ENCODE peak calls at places on chromosomes 7 and 10, in five cellular contexts. One of them, this sample, is unnamed.

GRCh38 chr10:30169342-30169741 is 110.0 kb upstream of the JCAD start:
- DNase-seq in stimulated activated CD8-positive, alpha-beta memory T cell treated with anti-CD3 and anti-CD28 coated beads, Interleukin-4, amount 100 ng/mL, for 24 hours: no peak
- DNase-seq in activated effector memory CD4-positive, alpha-beta T cell treated with anti-CD3 and anti-CD28 coated beads, Interleukin-2, amount 50 U/mL, for 16 hours: no peak
- DNase-seq in stimulated activated CD4-positive, alpha-beta T cell treated with anti-CD3 and anti-CD28 coated beads, Interleukin-2, amount 100 ng/mL, for 48 hours: no peak
- DNase-seq in NCI-H2171: no peak
- DNase-seq in this sample: no peak

GRCh38 chr10:103703941-103704919 is 151.1 kb downstream of the SH3PXD2A start:
- DNase-seq in stimulated activated CD8-positive, alpha-beta memory T cell treated with anti-CD3 and anti-CD28 coated beads, Interleukin-4, amount 100 ng/mL, for 24 hours: no peak
- DNase-seq in activated effector memory CD4-positive, alpha-beta T cell treated with anti-CD3 and anti-CD28 coated beads, Interleukin-2, amount 50 U/mL, for 16 hours: no peak
- DNase-seq in stimulated activated CD4-positive, alpha-beta T cell treated with anti-CD3 and anti-CD28 coated beads, Interleukin-2, amount 100 ng/mL, for 48 hours: no peak
- DNase-seq in NCI-H2171: no peak
- DNase-seq in this sample: no peak

GRCh38 chr7:14286036-14286435 is 296.6 kb upstream of the ETV1 start:
- DNase-seq in stimulated activated CD8-positive, alpha-beta memory T cell treated with anti-CD3 and anti-CD28 coated beads, Interleukin-4, amount 100 ng/mL, for 24 hours: no peak
- DNase-seq in activated effector memory CD4-positive, alpha-beta T cell treated with anti-CD3 and anti-CD28 coated beads, Interleukin-2, amount 50 U/mL, for 16 hours: no peak
- DNase-seq in stimulated activated CD4-positive, alpha-beta T cell treated with anti-CD3 and anti-CD28 coated beads, Interleukin-2, amount 100 ng/mL, for 48 hours: no peak
- DNase-seq in NCI-H2171: no peak
- DNase-seq in this sample: no peak

GRCh38 chr7:121562274-121562673 is 166.2 kb upstream of the FAM3C start:
- DNase-seq in stimulated activated CD8-positive, alpha-beta memory T cell treated with anti-CD3 and anti-CD28 coated beads, Interleukin-4, amount 100 ng/mL, for 24 hours: no peak
- DNase-seq in activated effector memory CD4-positive, alpha-beta T cell treated with anti-CD3 and anti-CD28 coated beads, Interleukin-2, amount 50 U/mL, for 16 hours: no peak
- DNase-seq in stimulated activated CD4-positive, alpha-beta T cell treated with anti-CD3 and anti-CD28 coated beads, Interleukin-2, amount 100 ng/mL, for 48 hours: no peak
- DNase-seq in NCI-H2171: no peak
- DNase-seq in this sample: no peak

GRCh38 chr10:18235477-18235876 is 95.3 kb downstream of the CACNB2 start:
- DNase-seq in stimulated activated CD8-positive, alpha-beta memory T cell treated with anti-CD3 and anti-CD28 coated beads, Interleukin-4, amount 100 ng/mL, for 24 hours: no peak
- DNase-seq in activated effector memory CD4-positive, alpha-beta T cell treated with anti-CD3 and anti-CD28 coated beads, Interleukin-2, amount 50 U/mL, for 16 hours: no peak
- DNase-seq in stimulated activated CD4-positive, alpha-beta T cell treated with anti-CD3 and anti-CD28 coated beads, Interleukin-2, amount 100 ng/mL, for 48 hours: no peak
- DNase-seq in NCI-H2171: no peak
- DNase-seq in this sample: no peak

GRCh38 chr10:105586451-105587098 is 945.5 kb downstream of the SORCS3 start:
- DNase-seq in stimulated activated CD8-positive, alpha-beta memory T cell treated with anti-CD3 and anti-CD28 coated beads, Interleukin-4, amount 100 ng/mL, for 24 hours: no peak
- DNase-seq in activated effector memory CD4-positive, alpha-beta T cell treated with anti-CD3 and anti-CD28 coated beads, Interleukin-2, amount 50 U/mL, for 16 hours: no peak
- DNase-seq in stimulated activated CD4-positive, alpha-beta T cell treated with anti-CD3 and anti-CD28 coated beads, Interleukin-2, amount 100 ng/mL, for 48 hours: no peak
- DNase-seq in NCI-H2171: no peak
- DNase-seq in this sample: no peak

GRCh38 chr10:73773152-73773879 is 8.5 kb upstream of the CHCHD1 start:
- DNase-seq in stimulated activated CD8-positive, alpha-beta memory T cell treated with anti-CD3 and anti-CD28 coated beads, Interleukin-4, amount 100 ng/mL, for 24 hours: no peak
- DNase-seq in activated effector memory CD4-positive, alpha-beta T cell treated with anti-CD3 and anti-CD28 coated beads, Interleukin-2, amount 50 U/mL, for 16 hours: peak
- DNase-seq in stimulated activated CD4-positive, alpha-beta T cell treated with anti-CD3 and anti-CD28 coated beads, Interleukin-2, amount 100 ng/mL, for 48 hours: no peak
- DNase-seq in NCI-H2171: no peak
- DNase-seq in this sample: no peak

GRCh38 chr10:129956285-129956649 is 7.8 kb downstream of the EBF3 start:
- DNase-seq in stimulated activated CD8-positive, alpha-beta memory T cell treated with anti-CD3 and anti-CD28 coated beads, Interleukin-4, amount 100 ng/mL, for 24 hours: no peak
- DNase-seq in activated effector memory CD4-positive, alpha-beta T cell treated with anti-CD3 and anti-CD28 coated beads, Interleukin-2, amount 50 U/mL, for 16 hours: no peak
- DNase-seq in stimulated activated CD4-positive, alpha-beta T cell treated with anti-CD3 and anti-CD28 coated beads, Interleukin-2, amount 100 ng/mL, for 48 hours: no peak
- DNase-seq in NCI-H2171: no peak
- DNase-seq in this sample: no peak

GRCh38 chr7:26853788-26854393 is 10.5 kb downstream of the SKAP2 start:
- DNase-seq in stimulated activated CD8-positive, alpha-beta memory T cell treated with anti-CD3 and anti-CD28 coated beads, Interleukin-4, amount 100 ng/mL, for 24 hours: no peak
- DNase-seq in activated effector memory CD4-positive, alpha-beta T cell treated with anti-CD3 and anti-CD28 coated beads, Interleukin-2, amount 50 U/mL, for 16 hours: no peak
- DNase-seq in stimulated activated CD4-positive, alpha-beta T cell treated with anti-CD3 and anti-CD28 coated beads, Interleukin-2, amount 100 ng/mL, for 48 hours: no peak
- DNase-seq in NCI-H2171: peak
- DNase-seq in this sample: no peak

GRCh38 chr10:54796876-54797275 is 4.2 kb downstream of the PCDH15 start:
- DNase-seq in stimulated activated CD8-positive, alpha-beta memory T cell treated with anti-CD3 and anti-CD28 coated beads, Interleukin-4, amount 100 ng/mL, for 24 hours: no peak
- DNase-seq in activated effector memory CD4-positive, alpha-beta T cell treated with anti-CD3 and anti-CD28 coated beads, Interleukin-2, amount 50 U/mL, for 16 hours: no peak
- DNase-seq in stimulated activated CD4-positive, alpha-beta T cell treated with anti-CD3 and anti-CD28 coated beads, Interleukin-2, amount 100 ng/mL, for 48 hours: no peak
- DNase-seq in NCI-H2171: no peak
- DNase-seq in this sample: no peak

GRCh38 chr10:89845541-89846275 is 144.3 kb downstream of the KIF20B start:
- DNase-seq in stimulated activated CD8-positive, alpha-beta memory T cell treated with anti-CD3 and anti-CD28 coated beads, Interleukin-4, amount 100 ng/mL, for 24 hours: no peak
- DNase-seq in activated effector memory CD4-positive, alpha-beta T cell treated with anti-CD3 and anti-CD28 coated beads, Interleukin-2, amount 50 U/mL, for 16 hours: no peak
- DNase-seq in stimulated activated CD4-positive, alpha-beta T cell treated with anti-CD3 and anti-CD28 coated beads, Interleukin-2, amount 100 ng/mL, for 48 hours: no peak
- DNase-seq in NCI-H2171: no peak
- DNase-seq in this sample: no peak

GRCh38 chr7:49852619-49853462 is 79.4 kb downstream of the VWC2 start:
- DNase-seq in stimulated activated CD8-positive, alpha-beta memory T cell treated with anti-CD3 and anti-CD28 coated beads, Interleukin-4, amount 100 ng/mL, for 24 hours: no peak
- DNase-seq in activated effector memory CD4-positive, alpha-beta T cell treated with anti-CD3 and anti-CD28 coated beads, Interleukin-2, amount 50 U/mL, for 16 hours: no peak
- DNase-seq in stimulated activated CD4-positive, alpha-beta T cell treated with anti-CD3 and anti-CD28 coated beads, Interleukin-2, amount 100 ng/mL, for 48 hours: no peak
- DNase-seq in NCI-H2171: peak
- DNase-seq in this sample: no peak

GRCh38 chr7:114703677-114704076 is 218.2 kb upstream of the MDFIC start:
- DNase-seq in stimulated activated CD8-positive, alpha-beta memory T cell treated with anti-CD3 and anti-CD28 coated beads, Interleukin-4, amount 100 ng/mL, for 24 hours: no peak
- DNase-seq in activated effector memory CD4-positive, alpha-beta T cell treated with anti-CD3 and anti-CD28 coated beads, Interleukin-2, amount 50 U/mL, for 16 hours: no peak
- DNase-seq in stimulated activated CD4-positive, alpha-beta T cell treated with anti-CD3 and anti-CD28 coated beads, Interleukin-2, amount 100 ng/mL, for 48 hours: no peak
- DNase-seq in NCI-H2171: no peak
- DNase-seq in this sample: no peak

GRCh38 chr10:96720422-96721206 is at the start of gene PIK3AP1:
- DNase-seq in stimulated activated CD8-positive, alpha-beta memory T cell treated with anti-CD3 and anti-CD28 coated beads, Interleukin-4, amount 100 ng/mL, for 24 hours: peak
- DNase-seq in activated effector memory CD4-positive, alpha-beta T cell treated with anti-CD3 and anti-CD28 coated beads, Interleukin-2, amount 50 U/mL, for 16 hours: peak
- DNase-seq in stimulated activated CD4-positive, alpha-beta T cell treated with anti-CD3 and anti-CD28 coated beads, Interleukin-2, amount 100 ng/mL, for 48 hours: peak
- DNase-seq in NCI-H2171: peak
- DNase-seq in this sample: peak

GRCh38 chr10:117745301-117745700 is 202.8 kb downstream of the EMX2 start:
- DNase-seq in stimulated activated CD8-positive, alpha-beta memory T cell treated with anti-CD3 and anti-CD28 coated beads, Interleukin-4, amount 100 ng/mL, for 24 hours: no peak
- DNase-seq in activated effector memory CD4-positive, alpha-beta T cell treated with anti-CD3 and anti-CD28 coated beads, Interleukin-2, amount 50 U/mL, for 16 hours: no peak
- DNase-seq in stimulated activated CD4-positive, alpha-beta T cell treated with anti-CD3 and anti-CD28 coated beads, Interleukin-2, amount 100 ng/mL, for 48 hours: no peak
- DNase-seq in NCI-H2171: no peak
- DNase-seq in this sample: no peak

GRCh38 chr7:97480700-97481410 is 251.0 kb upstream of the TAC1 start:
- DNase-seq in stimulated activated CD8-positive, alpha-beta memory T cell treated with anti-CD3 and anti-CD28 coated beads, Interleukin-4, amount 100 ng/mL, for 24 hours: no peak
- DNase-seq in activated effector memory CD4-positive, alpha-beta T cell treated with anti-CD3 and anti-CD28 coated beads, Interleukin-2, amount 50 U/mL, for 16 hours: no peak
- DNase-seq in stimulated activated CD4-positive, alpha-beta T cell treated with anti-CD3 and anti-CD28 coated beads, Interleukin-2, amount 100 ng/mL, for 48 hours: no peak
- DNase-seq in NCI-H2171: no peak
- DNase-seq in this sample: no peak

GRCh38 chr7:150322114-150322832 is 882 bp upstream of the LRRC61 start:
- DNase-seq in stimulated activated CD8-positive, alpha-beta memory T cell treated with anti-CD3 and anti-CD28 coated beads, Interleukin-4, amount 100 ng/mL, for 24 hours: no peak
- DNase-seq in activated effector memory CD4-positive, alpha-beta T cell treated with anti-CD3 and anti-CD28 coated beads, Interleukin-2, amount 50 U/mL, for 16 hours: peak
- DNase-seq in stimulated activated CD4-positive, alpha-beta T cell treated with anti-CD3 and anti-CD28 coated beads, Interleukin-2, amount 100 ng/mL, for 48 hours: peak
- DNase-seq in NCI-H2171: peak
- DNase-seq in this sample: no peak

GRCh38 chr10:86667421-86668181 is 710 bp upstream of the LDB3 start:
- DNase-seq in stimulated activated CD8-positive, alpha-beta memory T cell treated with anti-CD3 and anti-CD28 coated beads, Interleukin-4, amount 100 ng/mL, for 24 hours: no peak
- DNase-seq in activated effector memory CD4-positive, alpha-beta T cell treated with anti-CD3 and anti-CD28 coated beads, Interleukin-2, amount 50 U/mL, for 16 hours: no peak
- DNase-seq in stimulated activated CD4-positive, alpha-beta T cell treated with anti-CD3 and anti-CD28 coated beads, Interleukin-2, amount 100 ng/mL, for 48 hours: no peak
- DNase-seq in NCI-H2171: no peak
- DNase-seq in this sample: no peak

GRCh38 chr10:97880109-97880508 is 30.5 kb downstream of the GOLGA7B start:
- DNase-seq in stimulated activated CD8-positive, alpha-beta memory T cell treated with anti-CD3 and anti-CD28 coated beads, Interleukin-4, amount 100 ng/mL, for 24 hours: no peak
- DNase-seq in activated effector memory CD4-positive, alpha-beta T cell treated with anti-CD3 and anti-CD28 coated beads, Interleukin-2, amount 50 U/mL, for 16 hours: peak
- DNase-seq in stimulated activated CD4-positive, alpha-beta T cell treated with anti-CD3 and anti-CD28 coated beads, Interleukin-2, amount 100 ng/mL, for 48 hours: no peak
- DNase-seq in NCI-H2171: no peak
- DNase-seq in this sample: no peak

GRCh38 chr7:3866279-3866678 is 565.2 kb downstream of the SDK1 start:
- DNase-seq in stimulated activated CD8-positive, alpha-beta memory T cell treated with anti-CD3 and anti-CD28 coated beads, Interleukin-4, amount 100 ng/mL, for 24 hours: no peak
- DNase-seq in activated effector memory CD4-positive, alpha-beta T cell treated with anti-CD3 and anti-CD28 coated beads, Interleukin-2, amount 50 U/mL, for 16 hours: no peak
- DNase-seq in stimulated activated CD4-positive, alpha-beta T cell treated with anti-CD3 and anti-CD28 coated beads, Interleukin-2, amount 100 ng/mL, for 48 hours: no peak
- DNase-seq in NCI-H2171: no peak
- DNase-seq in this sample: no peak

GRCh38 chr10:67156239-67156638 is 230.4 kb downstream of the LRRTM3 start:
- DNase-seq in stimulated activated CD8-positive, alpha-beta memory T cell treated with anti-CD3 and anti-CD28 coated beads, Interleukin-4, amount 100 ng/mL, for 24 hours: no peak
- DNase-seq in activated effector memory CD4-positive, alpha-beta T cell treated with anti-CD3 and anti-CD28 coated beads, Interleukin-2, amount 50 U/mL, for 16 hours: no peak
- DNase-seq in stimulated activated CD4-positive, alpha-beta T cell treated with anti-CD3 and anti-CD28 coated beads, Interleukin-2, amount 100 ng/mL, for 48 hours: no peak
- DNase-seq in NCI-H2171: no peak
- DNase-seq in this sample: no peak

GRCh38 chr7:80439894-80440811 is 71.7 kb downstream of the GNAT3 start:
- DNase-seq in stimulated activated CD8-positive, alpha-beta memory T cell treated with anti-CD3 and anti-CD28 coated beads, Interleukin-4, amount 100 ng/mL, for 24 hours: no peak
- DNase-seq in activated effector memory CD4-positive, alpha-beta T cell treated with anti-CD3 and anti-CD28 coated beads, Interleukin-2, amount 50 U/mL, for 16 hours: no peak
- DNase-seq in stimulated activated CD4-positive, alpha-beta T cell treated with anti-CD3 and anti-CD28 coated beads, Interleukin-2, amount 100 ng/mL, for 48 hours: no peak
- DNase-seq in NCI-H2171: no peak
- DNase-seq in this sample: no peak

GRCh38 chr7:135232720-135233119 is 918 bp upstream of the STRA8 start:
- DNase-seq in stimulated activated CD8-positive, alpha-beta memory T cell treated with anti-CD3 and anti-CD28 coated beads, Interleukin-4, amount 100 ng/mL, for 24 hours: no peak
- DNase-seq in activated effector memory CD4-positive, alpha-beta T cell treated with anti-CD3 and anti-CD28 coated beads, Interleukin-2, amount 50 U/mL, for 16 hours: peak
- DNase-seq in stimulated activated CD4-positive, alpha-beta T cell treated with anti-CD3 and anti-CD28 coated beads, Interleukin-2, amount 100 ng/mL, for 48 hours: no peak
- DNase-seq in NCI-H2171: no peak
- DNase-seq in this sample: no peak

GRCh38 chr7:114875171-114875570 is 46.7 kb upstream of the MDFIC start:
- DNase-seq in stimulated activated CD8-positive, alpha-beta memory T cell treated with anti-CD3 and anti-CD28 coated beads, Interleukin-4, amount 100 ng/mL, for 24 hours: no peak
- DNase-seq in activated effector memory CD4-positive, alpha-beta T cell treated with anti-CD3 and anti-CD28 coated beads, Interleukin-2, amount 50 U/mL, for 16 hours: no peak
- DNase-seq in stimulated activated CD4-positive, alpha-beta T cell treated with anti-CD3 and anti-CD28 coated beads, Interleukin-2, amount 100 ng/mL, for 48 hours: no peak
- DNase-seq in NCI-H2171: no peak
- DNase-seq in this sample: no peak

GRCh38 chr10:28254290-28254985 is 48.4 kb downstream of the MPP7 start:
- DNase-seq in stimulated activated CD8-positive, alpha-beta memory T cell treated with anti-CD3 and anti-CD28 coated beads, Interleukin-4, amount 100 ng/mL, for 24 hours: no peak
- DNase-seq in activated effector memory CD4-positive, alpha-beta T cell treated with anti-CD3 and anti-CD28 coated beads, Interleukin-2, amount 50 U/mL, for 16 hours: no peak
- DNase-seq in stimulated activated CD4-positive, alpha-beta T cell treated with anti-CD3 and anti-CD28 coated beads, Interleukin-2, amount 100 ng/mL, for 48 hours: no peak
- DNase-seq in NCI-H2171: no peak
- DNase-seq in this sample: no peak

GRCh38 chr10:129365767-129366400 is 101.2 kb upstream of the MGMT start:
- DNase-seq in stimulated activated CD8-positive, alpha-beta memory T cell treated with anti-CD3 and anti-CD28 coated beads, Interleukin-4, amount 100 ng/mL, for 24 hours: no peak
- DNase-seq in activated effector memory CD4-positive, alpha-beta T cell treated with anti-CD3 and anti-CD28 coated beads, Interleukin-2, amount 50 U/mL, for 16 hours: no peak
- DNase-seq in stimulated activated CD4-positive, alpha-beta T cell treated with anti-CD3 and anti-CD28 coated beads, Interleukin-2, amount 100 ng/mL, for 48 hours: peak
- DNase-seq in NCI-H2171: no peak
- DNase-seq in this sample: peak

GRCh38 chr7:114082934-114083647 is 164.3 kb upstream of the PPP1R3A start:
- DNase-seq in stimulated activated CD8-positive, alpha-beta memory T cell treated with anti-CD3 and anti-CD28 coated beads, Interleukin-4, amount 100 ng/mL, for 24 hours: no peak
- DNase-seq in activated effector memory CD4-positive, alpha-beta T cell treated with anti-CD3 and anti-CD28 coated beads, Interleukin-2, amount 50 U/mL, for 16 hours: no peak
- DNase-seq in stimulated activated CD4-positive, alpha-beta T cell treated with anti-CD3 and anti-CD28 coated beads, Interleukin-2, amount 100 ng/mL, for 48 hours: no peak
- DNase-seq in NCI-H2171: no peak
- DNase-seq in this sample: peak

GRCh38 chr7:137760111-137760510 is 86.7 kb downstream of the DGKI start:
- DNase-seq in stimulated activated CD8-positive, alpha-beta memory T cell treated with anti-CD3 and anti-CD28 coated beads, Interleukin-4, amount 100 ng/mL, for 24 hours: no peak
- DNase-seq in activated effector memory CD4-positive, alpha-beta T cell treated with anti-CD3 and anti-CD28 coated beads, Interleukin-2, amount 50 U/mL, for 16 hours: no peak
- DNase-seq in stimulated activated CD4-positive, alpha-beta T cell treated with anti-CD3 and anti-CD28 coated beads, Interleukin-2, amount 100 ng/mL, for 48 hours: no peak
- DNase-seq in NCI-H2171: no peak
- DNase-seq in this sample: no peak

GRCh38 chr7:1646957-1647891 is 22.9 kb upstream of the ELFN1 start:
- DNase-seq in stimulated activated CD8-positive, alpha-beta memory T cell treated with anti-CD3 and anti-CD28 coated beads, Interleukin-4, amount 100 ng/mL, for 24 hours: no peak
- DNase-seq in activated effector memory CD4-positive, alpha-beta T cell treated with anti-CD3 and anti-CD28 coated beads, Interleukin-2, amount 50 U/mL, for 16 hours: no peak
- DNase-seq in stimulated activated CD4-positive, alpha-beta T cell treated with anti-CD3 and anti-CD28 coated beads, Interleukin-2, amount 100 ng/mL, for 48 hours: no peak
- DNase-seq in NCI-H2171: peak
- DNase-seq in this sample: no peak

GRCh38 chr7:112449353-112449752 is 907 bp upstream of the IFRD1 start:
- DNase-seq in stimulated activated CD8-positive, alpha-beta memory T cell treated with anti-CD3 and anti-CD28 coated beads, Interleukin-4, amount 100 ng/mL, for 24 hours: peak
- DNase-seq in activated effector memory CD4-positive, alpha-beta T cell treated with anti-CD3 and anti-CD28 coated beads, Interleukin-2, amount 50 U/mL, for 16 hours: peak
- DNase-seq in stimulated activated CD4-positive, alpha-beta T cell treated with anti-CD3 and anti-CD28 coated beads, Interleukin-2, amount 100 ng/mL, for 48 hours: peak
- DNase-seq in NCI-H2171: no peak
- DNase-seq in this sample: no peak

GRCh38 chr7:124856299-124856888 is 73.2 kb downstream of the POT1 start:
- DNase-seq in stimulated activated CD8-positive, alpha-beta memory T cell treated with anti-CD3 and anti-CD28 coated beads, Interleukin-4, amount 100 ng/mL, for 24 hours: no peak
- DNase-seq in activated effector memory CD4-positive, alpha-beta T cell treated with anti-CD3 and anti-CD28 coated beads, Interleukin-2, amount 50 U/mL, for 16 hours: no peak
- DNase-seq in stimulated activated CD4-positive, alpha-beta T cell treated with anti-CD3 and anti-CD28 coated beads, Interleukin-2, amount 100 ng/mL, for 48 hours: no peak
- DNase-seq in NCI-H2171: peak
- DNase-seq in this sample: no peak

GRCh38 chr7:119964640-119965542 is 308.1 kb upstream of the KCND2 start:
- DNase-seq in stimulated activated CD8-positive, alpha-beta memory T cell treated with anti-CD3 and anti-CD28 coated beads, Interleukin-4, amount 100 ng/mL, for 24 hours: no peak
- DNase-seq in activated effector memory CD4-positive, alpha-beta T cell treated with anti-CD3 and anti-CD28 coated beads, Interleukin-2, amount 50 U/mL, for 16 hours: no peak
- DNase-seq in stimulated activated CD4-positive, alpha-beta T cell treated with anti-CD3 and anti-CD28 coated beads, Interleukin-2, amount 100 ng/mL, for 48 hours: no peak
- DNase-seq in NCI-H2171: no peak
- DNase-seq in this sample: no peak

GRCh38 chr10:91919651-91920050 is 3.9 kb upstream of the BTAF1 start:
- DNase-seq in stimulated activated CD8-positive, alpha-beta memory T cell treated with anti-CD3 and anti-CD28 coated beads, Interleukin-4, amount 100 ng/mL, for 24 hours: no peak
- DNase-seq in activated effector memory CD4-positive, alpha-beta T cell treated with anti-CD3 and anti-CD28 coated beads, Interleukin-2, amount 50 U/mL, for 16 hours: no peak
- DNase-seq in stimulated activated CD4-positive, alpha-beta T cell treated with anti-CD3 and anti-CD28 coated beads, Interleukin-2, amount 100 ng/mL, for 48 hours: no peak
- DNase-seq in NCI-H2171: no peak
- DNase-seq in this sample: no peak

GRCh38 chr7:105954711-105955110 is 8.4 kb upstream of the CDHR3 start:
- DNase-seq in stimulated activated CD8-positive, alpha-beta memory T cell treated with anti-CD3 and anti-CD28 coated beads, Interleukin-4, amount 100 ng/mL, for 24 hours: no peak
- DNase-seq in activated effector memory CD4-positive, alpha-beta T cell treated with anti-CD3 and anti-CD28 coated beads, Interleukin-2, amount 50 U/mL, for 16 hours: no peak
- DNase-seq in stimulated activated CD4-positive, alpha-beta T cell treated with anti-CD3 and anti-CD28 coated beads, Interleukin-2, amount 100 ng/mL, for 48 hours: no peak
- DNase-seq in NCI-H2171: no peak
- DNase-seq in this sample: no peak

GRCh38 chr7:157829491-157829890 is 492.7 kb downstream of the DNAJB6 start:
- DNase-seq in stimulated activated CD8-positive, alpha-beta memory T cell treated with anti-CD3 and anti-CD28 coated beads, Interleukin-4, amount 100 ng/mL, for 24 hours: no peak
- DNase-seq in activated effector memory CD4-positive, alpha-beta T cell treated with anti-CD3 and anti-CD28 coated beads, Interleukin-2, amount 50 U/mL, for 16 hours: no peak
- DNase-seq in stimulated activated CD4-positive, alpha-beta T cell treated with anti-CD3 and anti-CD28 coated beads, Interleukin-2, amount 100 ng/mL, for 48 hours: no peak
- DNase-seq in NCI-H2171: no peak
- DNase-seq in this sample: peak

GRCh38 chr7:104299323-104299722 is 29.1 kb upstream of the LHFPL3 start:
- DNase-seq in stimulated activated CD8-positive, alpha-beta memory T cell treated with anti-CD3 and anti-CD28 coated beads, Interleukin-4, amount 100 ng/mL, for 24 hours: no peak
- DNase-seq in activated effector memory CD4-positive, alpha-beta T cell treated with anti-CD3 and anti-CD28 coated beads, Interleukin-2, amount 50 U/mL, for 16 hours: no peak
- DNase-seq in stimulated activated CD4-positive, alpha-beta T cell treated with anti-CD3 and anti-CD28 coated beads, Interleukin-2, amount 100 ng/mL, for 48 hours: no peak
- DNase-seq in NCI-H2171: no peak
- DNase-seq in this sample: no peak

GRCh38 chr7:157079116-157079515 is 59.6 kb upstream of the UBE3C start:
- DNase-seq in stimulated activated CD8-positive, alpha-beta memory T cell treated with anti-CD3 and anti-CD28 coated beads, Interleukin-4, amount 100 ng/mL, for 24 hours: no peak
- DNase-seq in activated effector memory CD4-positive, alpha-beta T cell treated with anti-CD3 and anti-CD28 coated beads, Interleukin-2, amount 50 U/mL, for 16 hours: no peak
- DNase-seq in stimulated activated CD4-positive, alpha-beta T cell treated with anti-CD3 and anti-CD28 coated beads, Interleukin-2, amount 100 ng/mL, for 48 hours: no peak
- DNase-seq in NCI-H2171: no peak
- DNase-seq in this sample: peak

GRCh38 chr10:93752761-93753160 is 5.0 kb upstream of the LGI1 start:
- DNase-seq in stimulated activated CD8-positive, alpha-beta memory T cell treated with anti-CD3 and anti-CD28 coated beads, Interleukin-4, amount 100 ng/mL, for 24 hours: no peak
- DNase-seq in activated effector memory CD4-positive, alpha-beta T cell treated with anti-CD3 and anti-CD28 coated beads, Interleukin-2, amount 50 U/mL, for 16 hours: no peak
- DNase-seq in stimulated activated CD4-positive, alpha-beta T cell treated with anti-CD3 and anti-CD28 coated beads, Interleukin-2, amount 100 ng/mL, for 48 hours: no peak
- DNase-seq in NCI-H2171: no peak
- DNase-seq in this sample: no peak